ENCODE peak calls at places on chromosomes 12 and 14, in four cellular contexts. One of them, this sample, is unnamed.

GRCh38 chr12:64890873-64891468 is 66.5 kb downstream of the TBC1D30 start:
- DNase-seq in NCI-H1092 treated with DMSO at 0.1 percent for 48 hours: peak
- DNase-seq in Right ventricle myocardium superior: no peak
- DNase-seq in stimulated activated CD4-positive, alpha-beta T cell treated with anti-CD3 and anti-CD28 coated beads, Interleukin-4, amount 100 ng/mL, for 1 hour: no peak
- DNase-seq in this sample: peak

GRCh38 chr12:127334324-127334723 is 932.6 kb upstream of the TMEM132C start:
- DNase-seq in Right ventricle myocardium superior: no peak
- DNase-seq in stimulated activated CD4-positive, alpha-beta T cell treated with anti-CD3 and anti-CD28 coated beads, Interleukin-4, amount 100 ng/mL, for 1 hour: no peak
- DNase-seq in NCI-H1092 treated with DMSO at 0.1 percent for 48 hours: no peak
- DNase-seq in this sample: no peak

GRCh38 chr12:45439039-45439438 is 223.1 kb downstream of the ANO6 start:
- DNase-seq in stimulated activated CD4-positive, alpha-beta T cell treated with anti-CD3 and anti-CD28 coated beads, Interleukin-4, amount 100 ng/mL, for 1 hour: no peak
- DNase-seq in NCI-H1092 treated with DMSO at 0.1 percent for 48 hours: no peak
- DNase-seq in Right ventricle myocardium superior: no peak
- DNase-seq in this sample: peak

GRCh38 chr14:47278233-47278842 is 397.1 kb downstream of the MDGA2 start:
- DNase-seq in Right ventricle myocardium superior: no peak
- DNase-seq in NCI-H1092 treated with DMSO at 0.1 percent for 48 hours: peak
- DNase-seq in stimulated activated CD4-positive, alpha-beta T cell treated with anti-CD3 and anti-CD28 coated beads, Interleukin-4, amount 100 ng/mL, for 1 hour: peak
- DNase-seq in this sample: no peak

GRCh38 chr14:72666610-72667009 is 227.3 kb downstream of the DPF3 start:
- DNase-seq in NCI-H1092 treated with DMSO at 0.1 percent for 48 hours: no peak
- DNase-seq in stimulated activated CD4-positive, alpha-beta T cell treated with anti-CD3 and anti-CD28 coated beads, Interleukin-4, amount 100 ng/mL, for 1 hour: no peak
- DNase-seq in Right ventricle myocardium superior: no peak
- DNase-seq in this sample: peak

GRCh38 chr12:16612647-16613046 is 6.7 kb upstream of the LMO3 start:
- DNase-seq in Right ventricle myocardium superior: no peak
- DNase-seq in NCI-H1092 treated with DMSO at 0.1 percent for 48 hours: no peak
- DNase-seq in stimulated activated CD4-positive, alpha-beta T cell treated with anti-CD3 and anti-CD28 coated beads, Interleukin-4, amount 100 ng/mL, for 1 hour: no peak
- DNase-seq in this sample: no peak

GRCh38 chr12:116620801-116621593 is 61.8 kb downstream of the MAP1LC3B2 start:
- DNase-seq in NCI-H1092 treated with DMSO at 0.1 percent for 48 hours: no peak
- DNase-seq in stimulated activated CD4-positive, alpha-beta T cell treated with anti-CD3 and anti-CD28 coated beads, Interleukin-4, amount 100 ng/mL, for 1 hour: no peak
- DNase-seq in Right ventricle myocardium superior: no peak
- DNase-seq in this sample: no peak

GRCh38 chr12:98751580-98752115 is 106.6 kb downstream of the APAF1 start:
- DNase-seq in stimulated activated CD4-positive, alpha-beta T cell treated with anti-CD3 and anti-CD28 coated beads, Interleukin-4, amount 100 ng/mL, for 1 hour: no peak
- DNase-seq in NCI-H1092 treated with DMSO at 0.1 percent for 48 hours: no peak
- DNase-seq in Right ventricle myocardium superior: no peak
- DNase-seq in this sample: peak

GRCh38 chr14:97380539-97380941 is 583.4 kb downstream of the VRK1 start:
- DNase-seq in Right ventricle myocardium superior: no peak
- DNase-seq in NCI-H1092 treated with DMSO at 0.1 percent for 48 hours: no peak
- DNase-seq in stimulated activated CD4-positive, alpha-beta T cell treated with anti-CD3 and anti-CD28 coated beads, Interleukin-4, amount 100 ng/mL, for 1 hour: peak
- DNase-seq in this sample: no peak

GRCh38 chr14:37594238-37594915 is 672 bp downstream of the FOXA1 start:
- DNase-seq in NCI-H1092 treated with DMSO at 0.1 percent for 48 hours: peak
- DNase-seq in stimulated activated CD4-positive, alpha-beta T cell treated with anti-CD3 and anti-CD28 coated beads, Interleukin-4, amount 100 ng/mL, for 1 hour: no peak
- DNase-seq in Right ventricle myocardium superior: no peak
- DNase-seq in this sample: peak

GRCh38 chr14:64878775-64879634 is 702 bp downstream of the SPTB start:
- DNase-seq in NCI-H1092 treated with DMSO at 0.1 percent for 48 hours: peak
- DNase-seq in Right ventricle myocardium superior: peak
- DNase-seq in stimulated activated CD4-positive, alpha-beta T cell treated with anti-CD3 and anti-CD28 coated beads, Interleukin-4, amount 100 ng/mL, for 1 hour: no peak
- DNase-seq in this sample: no peak

GRCh38 chr12:123761841-123762714 is at the start of gene DNAH10:
- DNase-seq in NCI-H1092 treated with DMSO at 0.1 percent for 48 hours: peak
- DNase-seq in Right ventricle myocardium superior: peak
- DNase-seq in stimulated activated CD4-positive, alpha-beta T cell treated with anti-CD3 and anti-CD28 coated beads, Interleukin-4, amount 100 ng/mL, for 1 hour: peak
- DNase-seq in this sample: no peak

GRCh38 chr14:64465208-64465821 is at the start of gene AKAP5:
- DNase-seq in Right ventricle myocardium superior: peak
- DNase-seq in NCI-H1092 treated with DMSO at 0.1 percent for 48 hours: peak
- DNase-seq in stimulated activated CD4-positive, alpha-beta T cell treated with anti-CD3 and anti-CD28 coated beads, Interleukin-4, amount 100 ng/mL, for 1 hour: peak
- DNase-seq in this sample: peak

GRCh38 chr12:15037091-15037723 is 64.4 kb downstream of the PDE6H start:
- DNase-seq in NCI-H1092 treated with DMSO at 0.1 percent for 48 hours: no peak
- DNase-seq in Right ventricle myocardium superior: no peak
- DNase-seq in stimulated activated CD4-positive, alpha-beta T cell treated with anti-CD3 and anti-CD28 coated beads, Interleukin-4, amount 100 ng/mL, for 1 hour: no peak
- DNase-seq in this sample: no peak

GRCh38 chr14:77098470-77099353 is 654 bp downstream of the CIPC start:
- DNase-seq in stimulated activated CD4-positive, alpha-beta T cell treated with anti-CD3 and anti-CD28 coated beads, Interleukin-4, amount 100 ng/mL, for 1 hour: peak
- DNase-seq in Right ventricle myocardium superior: peak
- DNase-seq in NCI-H1092 treated with DMSO at 0.1 percent for 48 hours: peak
- DNase-seq in this sample: peak

GRCh38 chr12:65940744-65941143 is 116.5 kb downstream of the HMGA2 start:
- DNase-seq in stimulated activated CD4-positive, alpha-beta T cell treated with anti-CD3 and anti-CD28 coated beads, Interleukin-4, amount 100 ng/mL, for 1 hour: no peak
- DNase-seq in NCI-H1092 treated with DMSO at 0.1 percent for 48 hours: no peak
- DNase-seq in Right ventricle myocardium superior: no peak
- DNase-seq in this sample: no peak

GRCh38 chr12:110556705-110557104 is 26.4 kb downstream of the PPTC7 start:
- DNase-seq in NCI-H1092 treated with DMSO at 0.1 percent for 48 hours: no peak
- DNase-seq in Right ventricle myocardium superior: no peak
- DNase-seq in stimulated activated CD4-positive, alpha-beta T cell treated with anti-CD3 and anti-CD28 coated beads, Interleukin-4, amount 100 ng/mL, for 1 hour: no peak
- DNase-seq in this sample: no peak

GRCh38 chr14:34356267-34356660 is 105.8 kb downstream of the SPTSSA start:
- DNase-seq in NCI-H1092 treated with DMSO at 0.1 percent for 48 hours: no peak
- DNase-seq in stimulated activated CD4-positive, alpha-beta T cell treated with anti-CD3 and anti-CD28 coated beads, Interleukin-4, amount 100 ng/mL, for 1 hour: no peak
- DNase-seq in Right ventricle myocardium superior: no peak
- DNase-seq in this sample: peak